ENCODE peak calls at places on chromosomes 1 and 21, in eight cellular contexts. H, I, C, O, Z, N, W and K are unnamed samples.

GRCh38 chr1:244863491-244864252 is 671 bp downstream of the HNRNPU start:
- DNase-seq in W (no peak), O (peak; percentile 45), Z (peak; percentile 31), N (no peak), C (peak; percentile 14), H (peak; percentile 32), I (no peak), K (peak; percentile 27)

GRCh38 chr1:41936107-41936506 is 17.4 kb upstream of the HIVEP3 start:
- DNase-seq in H (no peak), W (no peak), I (peak; percentile 84), C (no peak), Z (no peak), O (no peak), N (no peak), K (no peak)

GRCh38 chr1:78370779-78371482 is 119.8 kb upstream of the PTGFR start:
- DNase-seq in W (no peak), H (no peak), C (no peak), N (no peak), O (no peak), I (no peak), Z (no peak), K (no peak)

GRCh38 chr1:22789356-22789994 is 78.8 kb downstream of the EPHB2 start:
- DNase-seq in Z (no peak), I (peak; percentile 81), N (no peak), C (no peak), H (no peak), W (no peak), O (no peak), K (no peak)

GRCh38 chr1:197140123-197140522 is 6.3 kb downstream of the ASPM start:
- DNase-seq in H (no peak), W (no peak), I (no peak), Z (no peak), O (no peak), N (no peak), C (no peak), K (no peak)

GRCh38 chr1:5886140-5886483 is 106.1 kb downstream of the NPHP4 start:
- DNase-seq in N (no peak), O (no peak), C (no peak), H (no peak), Z (no peak), W (no peak), I (no peak), K (no peak)

GRCh38 chr1:184650177-184650866 is 104.3 kb downstream of the EDEM3 start:
- DNase-seq in Z (no peak), O (no peak), I (no peak), C (no peak), H (no peak), N (no peak), W (no peak), K (no peak)

GRCh38 chr1:60470231-60470630 is 396.7 kb upstream of the C1orf87 start:
- DNase-seq in H (no peak), N (no peak), W (no peak), O (no peak), C (no peak), Z (no peak), I (no peak), K (no peak)

GRCh38 chr1:31595836-31596736 is 19.8 kb downstream of the TINAGL1 start:
- DNase-seq in Z (no peak), H (no peak), N (no peak), O (no peak), W (no peak), C (no peak), I (no peak), K (no peak)

GRCh38 chr1:64851664-64852063 is 106.8 kb downstream of the RAVER2 start:
- DNase-seq in H (no peak), C (no peak), O (no peak), I (no peak), Z (no peak), W (peak; percentile 20), N (no peak), K (no peak)

GRCh38 chr1:196997428-196997827 is 20.1 kb downstream of the CFHR5 start:
- DNase-seq in O (no peak), H (no peak), Z (no peak), I (no peak), C (no peak), W (no peak), N (no peak), K (no peak)

GRCh38 chr1:92210701-92211100 is 7.0 kb upstream of the C1orf146 start:
- DNase-seq in O (no peak), I (no peak), H (no peak), W (peak; percentile 51), N (no peak), Z (no peak), C (no peak), K (no peak)

GRCh38 chr21:14495075-14495474 is 51.0 kb downstream of the SAMSN1 start:
- DNase-seq in I (no peak), C (no peak), H (no peak), N (no peak), W (no peak), Z (no peak), O (no peak), K (no peak)

GRCh38 chr1:30718091-30718635 is 5.2 kb downstream of the MATN1 start:
- DNase-seq in O (peak; percentile 99), C (peak; percentile 97), Z (peak; percentile 99), N (peak; percentile 99), W (peak; percentile 96), I (peak; percentile 93), H (peak; percentile 100), K (peak; percentile 98)

GRCh38 chr1:58991305-58991704 is 207.5 kb upstream of the JUN start:
- DNase-seq in O (no peak), N (no peak), C (no peak), I (no peak), Z (no peak), H (no peak), W (no peak), K (no peak)

GRCh38 chr1:159783724-159784123 is 3.0 kb downstream of the DUSP23 start:
- DNase-seq in O (no peak), W (no peak), H (no peak), N (no peak), I (no peak), C (no peak), Z (no peak), K (no peak)

GRCh38 chr1:61053281-61053711 is 29.1 kb upstream of the NFIA start:
- DNase-seq in C (no peak), I (no peak), W (no peak), Z (no peak), H (no peak), N (no peak), O (no peak), K (no peak)

GRCh38 chr1:88595355-88595754 is 88.7 kb upstream of the PKN2 start:
- DNase-seq in H (no peak), O (no peak), N (peak; percentile 4), W (peak; percentile 66), Z (no peak), C (no peak), I (no peak), K (no peak)

GRCh38 chr1:118945460-118945859 is 42.7 kb downstream of the TBX15 start:
- DNase-seq in N (no peak), I (peak; percentile 2), W (no peak), O (no peak), H (no peak), Z (no peak), C (no peak), K (no peak)

GRCh38 chr1:175884369-175884768 is 141.0 kb upstream of the TNR start:
- DNase-seq in C (no peak), W (no peak), I (no peak), Z (no peak), H (no peak), O (no peak), N (no peak), K (no peak)

GRCh38 chr1:36692465-36692864 is 209.8 kb upstream of the CSF3R start:
- DNase-seq in O (no peak), Z (no peak), I (no peak), C (no peak), N (no peak), W (no peak), H (no peak), K (no peak)